ENCODE peak calls at places on chromosomes 7 and 10, in seven cellular contexts. G, T, I, C, V, S and N are unnamed samples. For H3K4me1, the result is how much of the 10 kb centered on the place peaks cover.

GRCh38 chr10:118792501-118792900 is 37.7 kb upstream of the CACUL1 start:
- DNase-seq in G (peak), I (no peak), C (no peak), V (peak), S (no peak), T (no peak), N (peak)

GRCh38 chr7:103805376-103805775 is 184.1 kb downstream of the RELN start:
- DNase-seq in C (no peak), I (no peak), S (no peak), V (peak), T (no peak), G (no peak), N (no peak)

GRCh38 chr10:61939575-61940301 is 38.2 kb downstream of the ARID5B start:
- DNase-seq in S (no peak), C (no peak), V (peak), T (no peak), I (no peak), G (no peak), N (no peak)

GRCh38 chr7:23931633-23932032 is 221.6 kb downstream of the STK31 start:
- DNase-seq in S (no peak), G (no peak), T (no peak), C (no peak), V (no peak), I (no peak), N (peak)

GRCh38 chr7:55252386-55252785 is 112.8 kb upstream of the LANCL2 start:
- DNase-seq in I (no peak), T (no peak), C (no peak), S (no peak), G (no peak), V (peak), N (peak)

GRCh38 chr7:43558071-43558470 is 24.8 kb upstream of the STK17A start:
- DNase-seq in V (no peak), C (no peak), I (no peak), S (no peak), G (no peak), T (no peak), N (no peak)

GRCh38 chr7:11297226-11297625 is 323.6 kb downstream of the PHF14 start:
- DNase-seq in I (no peak), G (no peak), C (no peak), V (peak), S (no peak), T (no peak), N (no peak)

GRCh38 chr10:119335671-119336353 is 128.4 kb downstream of the GRK5 start:
- DNase-seq in V (no peak), G (no peak), T (no peak), C (no peak), S (no peak), I (no peak), N (no peak)

GRCh38 chr10:100859204-100859763 is 53.5 kb upstream of the SLF2 start:
- DNase-seq in C (no peak), T (no peak), I (no peak), V (no peak), S (no peak), G (no peak), N (no peak)

GRCh38 chr7:157769016-157769869 is 432.4 kb downstream of the DNAJB6 start:
- DNase-seq in S (no peak), I (no peak), T (no peak), V (no peak), C (no peak), G (no peak), N (no peak)

GRCh38 chr10:94630017-94630688 is 53.4 kb upstream of the CYP2C18 start:
- DNase-seq in S (no peak), T (no peak), C (no peak), G (no peak), V (peak), I (no peak), N (peak)

GRCh38 chr10:60778978-60779668 is 845 bp downstream of the CDK1 start:
- DNase-seq in V (peak), T (no peak), S (no peak), C (no peak), I (no peak), G (no peak), N (no peak)

GRCh38 chr10:38008006-38008405 is 2.5 kb upstream of the ZNF33A start:
- DNase-seq in C (no peak), S (no peak), V (no peak), I (no peak), T (no peak), G (no peak), N (peak)

GRCh38 chr10:58952162-58952561 is 224.3 kb upstream of the PHYHIPL start:
- DNase-seq in G (no peak), S (no peak), C (no peak), I (no peak), T (no peak), V (peak), N (no peak)

GRCh38 chr10:35635576-35635975 is 6.5 kb downstream of the FZD8 start:
- DNase-seq in V (peak), T (peak), S (no peak), I (peak), C (no peak), G (no peak), N (peak)

GRCh38 chr7:38169862-38170261 is 8.2 kb upstream of the STARD3NL start:
- DNase-seq in V (peak), T (no peak), I (no peak), C (no peak), S (peak), G (peak), N (peak)

GRCh38 chr7:52233248-52233647 is 802.2 kb upstream of the POM121L12 start:
- DNase-seq in G (no peak), I (no peak), S (no peak), C (no peak), V (no peak), T (no peak), N (no peak)

GRCh38 chr7:139680676-139681462 is 96.9 kb downstream of the HIPK2 start:
- DNase-seq in I (no peak), G (peak), V (peak), S (peak), T (no peak), C (peak), N (peak)

GRCh38 chr7:76302299-76303056 is at the start of gene HSPB1:
- DNase-seq in G (peak), T (peak), V (peak), C (peak), S (peak), I (peak), N (peak)
- H3K4me1 ChIP-seq in G (under half), T (under half), V (under half), C (under half), S (under half), I (under half), N (under half)

DNA sequence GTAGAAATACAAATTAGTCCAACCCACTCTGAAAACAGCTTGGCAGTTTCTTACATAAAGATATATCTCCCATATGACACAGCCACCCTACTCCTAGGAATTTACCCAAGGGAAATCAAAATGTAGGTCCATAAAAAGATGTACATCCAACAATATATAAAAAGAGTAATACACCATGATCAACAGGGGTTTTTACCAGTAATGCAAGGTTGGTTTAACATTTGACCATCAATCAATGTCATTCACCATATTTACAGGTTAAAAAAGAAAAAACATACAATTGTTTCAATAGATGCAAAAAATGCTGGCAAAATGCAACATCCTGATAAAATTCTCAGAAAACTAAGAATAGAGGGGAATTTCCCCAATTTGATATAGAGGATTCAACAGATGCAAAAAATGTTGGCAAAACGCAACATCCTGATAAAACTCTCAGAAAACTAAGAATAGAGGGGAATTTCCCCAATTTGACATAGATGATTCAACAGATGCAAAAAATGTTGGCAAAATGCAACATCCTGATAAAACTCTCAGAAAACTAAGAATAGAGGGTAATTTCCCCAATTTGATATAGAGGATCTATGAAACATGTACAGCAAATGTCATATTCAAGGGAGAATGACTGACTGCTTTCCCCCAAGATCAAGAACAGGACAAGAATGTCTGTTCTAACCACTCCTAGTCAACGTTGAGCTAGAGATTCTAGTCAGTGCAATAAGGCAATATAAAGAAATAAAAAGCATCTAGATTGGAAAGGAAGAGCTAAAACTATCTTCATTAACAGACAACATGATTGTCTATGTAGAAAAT is 13.7 kb downstream of the ADAP1 start:
- DNase-seq in G (no peak), V (no peak), S (no peak), T (no peak), I (no peak), C (no peak), N (peak)
- H3K4me1 ChIP-seq in G (under half), V (under half), S (under half), T (under half), I (under half), C (under half), N (under half)

GRCh38 chr10:78920011-78920410 is 148.8 kb upstream of the ZMIZ1 start:
- DNase-seq in V (no peak), G (no peak), T (no peak), C (no peak), I (no peak), S (no peak), N (no peak)
- H3K4me1 ChIP-seq in V (under half), G (under half), T (under half), C (under half), I (under half), S (under half), N (under half)

DNA sequence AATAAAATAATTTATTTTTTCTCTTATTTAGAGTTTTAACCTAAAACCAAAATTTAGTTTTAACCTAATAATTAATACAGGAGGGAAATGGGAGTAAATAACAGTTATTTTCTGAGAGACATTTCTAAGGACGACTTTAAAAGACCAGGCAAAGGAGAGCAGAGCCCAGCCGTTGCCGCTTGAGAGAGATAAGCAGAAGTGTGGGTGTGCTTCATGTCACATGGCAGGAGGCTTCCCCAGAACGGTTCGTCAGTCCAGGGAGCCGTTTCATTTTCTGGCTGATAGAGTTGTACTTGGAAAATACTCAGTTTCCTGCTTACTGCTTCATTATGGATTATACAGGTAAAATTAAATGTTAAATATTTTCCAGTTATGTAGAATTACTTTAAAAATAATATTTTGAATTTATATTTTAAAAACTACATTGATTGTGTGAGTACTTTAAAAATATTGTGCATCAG is 61.4 kb downstream of the ST7 start:
- DNase-seq in G (peak), T (no peak), C (peak), V (peak), S (no peak), I (peak), N (no peak)
- H3K4me1 ChIP-seq in G (under half), T (under half), C (under half), V (under half), S (under half), I (under half), N (under half)

GRCh38 chr10:124955243-124955642 is 13.3 kb downstream of the ZRANB1 start:
- DNase-seq in G (no peak), T (no peak), C (no peak), I (no peak), V (peak), S (no peak), N (no peak)

GRCh38 chr10:124959564-124959963 is 17.6 kb downstream of the ZRANB1 start:
- DNase-seq in S (no peak), G (no peak), V (no peak), C (no peak), I (no peak), T (no peak), N (no peak)

GRCh38 chr10:124953421-124953820 is 11.5 kb downstream of the ZRANB1 start:
- DNase-seq in G (no peak), V (no peak), I (no peak), T (no peak), S (no peak), C (no peak), N (no peak)

GRCh38 chr10:124955872-124956271 is 13.9 kb downstream of the ZRANB1 start:
- DNase-seq in S (no peak), C (no peak), T (no peak), I (no peak), V (no peak), G (no peak), N (no peak)

DNA sequence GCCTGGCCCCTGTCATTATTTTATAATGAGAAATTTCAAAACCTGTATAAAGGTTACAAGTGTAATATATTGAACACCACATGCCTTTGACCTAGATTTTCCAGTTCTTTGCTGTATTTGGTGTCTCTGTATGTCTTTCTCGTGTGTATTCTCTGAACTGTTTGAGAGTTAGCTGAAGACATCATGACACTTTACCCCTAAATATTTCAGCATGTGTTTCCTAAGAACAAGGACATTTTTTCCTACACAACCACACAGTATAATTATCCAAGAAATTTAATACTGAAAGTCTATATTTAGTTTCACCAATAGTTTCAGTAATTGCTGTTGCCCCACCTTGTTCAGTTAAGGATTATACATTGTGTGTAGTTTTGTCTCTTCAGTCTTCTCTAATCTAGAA is 14.8 kb downstream of the ZRANB1 start:
- DNase-seq in V (no peak), C (no peak), G (no peak), T (no peak), S (no peak), I (no peak), N (no peak)
- H3K4me1 ChIP-seq in V (under half), C (under half), G (under half), T (under half), S (under half), I (under half), N (under half)

GRCh38 chr7:101234636-101235035 is 3.0 kb downstream of the CLDN15 start:
- DNase-seq in T (no peak), G (no peak), I (no peak), C (no peak), V (no peak), S (no peak), N (no peak)

GRCh38 chr7:101233907-101234547 is 3.6 kb downstream of the CLDN15 start:
- DNase-seq in V (no peak), C (no peak), G (no peak), T (no peak), S (no peak), I (no peak), N (no peak)

GRCh38 chr7:101235050-101235449 is 2.6 kb downstream of the CLDN15 start:
- DNase-seq in T (peak), V (peak), C (no peak), S (no peak), G (no peak), I (no peak), N (no peak)

GRCh38 chr7:101236292-101236691 is 1.3 kb downstream of the CLDN15 start:
- DNase-seq in I (no peak), S (no peak), T (no peak), C (no peak), V (no peak), G (no peak), N (no peak)

DNA sequence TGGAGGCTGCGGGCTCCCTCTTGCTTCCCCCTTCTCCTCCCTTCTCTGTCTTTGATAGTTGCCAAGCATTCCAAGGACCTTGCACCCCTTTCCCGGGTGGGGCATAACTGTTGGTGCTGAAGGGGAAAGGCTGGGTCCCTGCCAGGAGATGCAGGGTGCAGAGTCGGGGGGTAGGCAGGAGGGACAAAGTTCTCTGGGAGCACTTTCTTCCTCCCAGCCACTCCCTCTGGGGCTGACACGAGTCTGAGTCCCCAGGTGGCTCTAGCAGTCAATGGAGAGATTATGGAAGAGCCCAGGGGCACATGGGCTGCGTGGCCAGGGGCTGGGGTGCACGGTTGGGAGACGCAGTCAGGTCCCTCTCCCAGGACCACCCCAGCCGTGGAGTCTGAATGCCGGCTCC is 2.1 kb downstream of the CLDN15 start:
- DNase-seq in G (no peak), T (no peak), V (no peak), I (no peak), S (no peak), C (no peak), N (no peak)
- H3K4me1 ChIP-seq in G (under half), T (under half), V (under half), I (under half), S (under half), C (under half), N (under half)

DNA sequence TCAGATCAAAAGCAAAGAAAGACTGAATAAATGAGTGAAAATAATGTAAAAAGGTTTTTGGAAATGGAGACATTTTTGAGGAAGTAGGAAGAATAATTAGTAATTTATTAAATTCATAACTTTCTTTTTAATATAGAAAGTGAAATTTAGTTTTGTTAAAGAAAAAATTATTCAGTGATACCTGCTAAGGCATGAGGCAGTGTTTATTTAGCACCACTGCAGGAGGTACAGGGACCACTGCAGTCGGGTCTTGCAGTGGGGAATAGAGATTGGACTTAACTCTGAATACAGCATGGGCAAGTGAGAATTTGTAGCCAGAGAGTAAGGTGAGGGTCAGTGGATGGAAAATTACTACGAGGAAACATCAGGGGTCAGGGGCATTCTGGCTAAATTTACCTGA is 39.9 kb downstream of the TPST1 start:
- DNase-seq in G (no peak), T (no peak), S (no peak), C (no peak), I (no peak), V (no peak), N (no peak)
- H3K4me1 ChIP-seq in G (under half), T (under half), S (under half), C (under half), I (under half), V (under half), N (under half)

DNA sequence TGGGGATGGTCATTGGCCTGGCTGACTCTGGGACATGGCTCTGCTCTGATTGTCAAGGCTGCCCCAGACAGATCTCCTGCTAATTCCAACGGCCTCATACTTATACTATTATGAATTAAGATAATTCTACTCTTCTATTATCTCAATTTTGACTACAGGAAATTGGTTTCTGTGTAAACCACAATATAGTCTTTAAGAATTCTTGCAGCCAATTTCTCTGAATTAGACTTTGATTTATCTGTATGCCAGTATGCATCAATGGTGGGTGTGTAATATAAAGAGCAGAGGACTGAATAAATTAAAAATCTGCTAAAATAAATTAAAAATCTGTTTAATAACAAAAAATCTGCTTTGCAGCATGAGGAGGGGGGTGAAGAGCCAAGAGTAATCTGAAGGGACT is 27.0 kb downstream of the HIBADH start:
- DNase-seq in I (no peak), V (no peak), T (no peak), S (no peak), C (no peak), G (no peak), N (no peak)
- H3K4me1 ChIP-seq in I (under half), V (under half), T (under half), S (under half), C (under half), G (under half), N (under half)

GRCh38 chr10:14378387-14378960 is 47.8 kb upstream of the FRMD4A start:
- DNase-seq in T (no peak), V (no peak), I (no peak), G (no peak), S (no peak), C (no peak), N (no peak)

GRCh38 chr10:14381475-14381874 is 50.8 kb upstream of the FRMD4A start:
- DNase-seq in S (no peak), I (no peak), G (no peak), C (no peak), V (no peak), T (no peak), N (peak)

GRCh38 chr10:14380746-14381145 is 50.0 kb upstream of the FRMD4A start:
- DNase-seq in S (no peak), G (no peak), C (no peak), I (no peak), T (no peak), V (no peak), N (no peak)

GRCh38 chr10:14377591-14377990 is 46.9 kb upstream of the FRMD4A start:
- DNase-seq in I (no peak), G (no peak), V (no peak), S (no peak), T (no peak), C (no peak), N (peak)

DNA sequence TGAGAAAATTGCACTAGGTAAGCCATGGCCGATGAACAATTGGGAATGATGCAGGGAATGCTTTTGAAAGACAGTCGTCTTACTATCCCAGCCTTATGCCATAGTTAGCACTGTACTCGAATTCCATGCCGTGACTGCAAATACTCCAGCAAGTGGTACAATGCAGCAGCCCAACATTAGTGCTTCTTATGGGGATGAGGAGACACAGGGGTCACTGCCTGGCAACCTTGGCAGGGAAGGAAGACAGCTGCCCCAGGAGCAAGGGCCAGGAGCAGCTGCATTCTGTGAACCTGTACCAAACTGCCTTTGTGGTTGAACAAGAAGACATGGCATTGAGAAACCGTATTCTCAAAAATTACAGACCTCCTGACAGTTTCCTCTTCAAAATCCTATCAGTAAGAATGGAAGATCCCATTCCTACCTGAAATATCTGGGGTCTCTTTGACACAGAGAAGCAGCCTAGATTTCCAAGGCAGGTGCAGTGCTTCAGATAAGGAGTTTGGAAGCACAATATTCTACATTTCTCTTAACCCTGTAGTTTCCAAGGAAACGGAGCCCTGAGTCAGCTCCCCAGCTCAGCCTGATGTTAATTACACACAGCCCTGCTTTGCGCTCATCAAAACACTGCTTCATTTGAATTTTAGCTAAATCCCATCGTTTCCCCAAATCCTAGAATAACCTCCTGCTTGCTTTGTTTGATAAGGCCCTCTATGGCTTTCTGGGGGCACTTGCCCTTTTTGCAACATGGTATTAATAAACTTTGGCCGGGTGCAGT is 49.0 kb upstream of the FRMD4A start:
- DNase-seq in V (no peak), S (no peak), I (no peak), C (no peak), T (no peak), G (no peak), N (no peak)
- H3K4me1 ChIP-seq in V (under half), S (under half), I (under half), C (under half), T (under half), G (under half), N (under half)